ENCODE peak calls at places on chromosomes 7 and 10, in seven cellular contexts. Z, Q, J, M, S, W and P are unnamed samples.

GRCh38 chr10:113007343-113007771 is 57.3 kb downstream of the TCF7L2 start:
- DNase-seq in Z (no peak), Q (no peak), J (no peak), M (no peak), S (no peak), W (no peak), P (no peak)

GRCh38 chr10:123018531-123018930 is 9.7 kb downstream of the ACADSB start:
- DNase-seq in Z (no peak), Q (no peak), J (no peak), M (no peak), S (no peak), W (no peak), P (no peak)

GRCh38 chr7:157794764-157795101 is 457.9 kb downstream of the DNAJB6 start:
- DNase-seq in Z (no peak), Q (no peak), J (no peak), M (no peak), S (no peak), W (no peak), P (no peak)

GRCh38 chr7:76408121-76408560 is 1.4 kb downstream of the SSC4D start:
- DNase-seq in Z (no peak), Q (no peak), J (no peak), M (no peak), S (no peak), W (no peak), P (no peak)

GRCh38 chr7:98078197-98078870 is 28.3 kb upstream of the LMTK2 start:
- DNase-seq in Z (no peak), Q (peak; percentile 17), J (no peak), M (no peak), S (no peak), W (no peak), P (no peak)

GRCh38 chr10:87092861-87093460 is 1.7 kb downstream of the GLUD1 start:
- DNase-seq in Z (no peak), Q (no peak), J (no peak), M (no peak), S (no peak), W (no peak), P (peak; percentile 42)

GRCh38 chr7:79933144-79933543 is 201.5 kb upstream of the GNAI1 start:
- DNase-seq in Z (no peak), Q (no peak), J (no peak), M (no peak), S (no peak), W (no peak), P (peak; percentile 93)

GRCh38 chr10:97406064-97406463 is 4.9 kb upstream of the RRP12 start:
- DNase-seq in Z (no peak), Q (no peak), J (no peak), M (no peak), S (no peak), W (no peak), P (no peak)

GRCh38 chr10:100982916-100983830 is 4.1 kb downstream of the MRPL43 start:
- DNase-seq in Z (no peak), Q (no peak), J (no peak), M (no peak), S (peak; percentile 12), W (no peak), P (no peak)

GRCh38 chr10:25701651-25702050 is 232.4 kb upstream of the MYO3A start:
- DNase-seq in Z (peak; percentile 23), Q (no peak), J (no peak), M (no peak), S (no peak), W (no peak), P (no peak)

GRCh38 chr7:21642422-21642821 is 99.6 kb downstream of the DNAH11 start:
- DNase-seq in Z (no peak), Q (no peak), J (no peak), M (no peak), S (no peak), W (no peak), P (peak; percentile 14)

GRCh38 chr10:117631276-117632151 is 89.0 kb downstream of the EMX2 start:
- DNase-seq in Z (no peak), Q (no peak), J (peak; percentile 73), M (no peak), S (no peak), W (peak; percentile 75), P (no peak)

GRCh38 chr7:35596061-35596460 is 98.9 kb downstream of the HERPUD2 start:
- DNase-seq in Z (no peak), Q (no peak), J (no peak), M (no peak), S (no peak), W (no peak), P (peak; percentile 69)

GRCh38 chr10:34124522-34125035 is 690.5 kb downstream of the PARD3 start:
- DNase-seq in Z (no peak), Q (no peak), J (no peak), M (peak; percentile 44), S (peak; percentile 77), W (no peak), P (peak; percentile 68)

GRCh38 chr7:27611043-27611442 is 51.6 kb downstream of the HIBADH start:
- DNase-seq in Z (peak; percentile 71), Q (no peak), J (no peak), M (no peak), S (no peak), W (no peak), P (no peak)

DNA sequence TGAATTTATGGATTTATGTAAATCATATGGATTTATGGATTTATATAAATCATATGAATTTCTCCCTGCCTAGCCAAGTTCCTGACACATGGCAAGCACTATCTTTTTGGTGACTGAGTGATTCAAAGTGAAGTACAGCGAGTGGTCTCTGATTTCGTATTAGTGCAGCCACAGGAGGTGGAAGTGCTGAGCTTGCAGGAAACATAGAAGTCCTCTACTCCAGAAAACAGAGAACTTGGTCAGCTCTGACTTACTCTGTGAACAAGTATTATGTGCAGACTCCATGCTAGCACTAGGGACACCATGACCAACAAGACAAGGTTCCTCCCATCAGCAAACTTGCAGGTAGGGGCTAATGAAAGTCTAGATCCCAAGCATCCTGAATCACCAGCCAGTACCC is 28.5 kb downstream of the CYP3A5 start:
- DNase-seq in Z (no peak), Q (no peak), J (no peak), M (no peak), S (no peak), W (no peak), P (no peak)
- H3K4me1 ChIP-seq in Z (no peaks in the 10 kb centered on the region), Q (no peaks in the 10 kb centered on the region), J (no peaks in the 10 kb centered on the region), M (no peaks in the 10 kb centered on the region), S (no peaks in the 10 kb centered on the region), W (no peaks in the 10 kb centered on the region), P (no peaks in the 10 kb centered on the region)

GRCh38 chr7:101239191-101239950 is 1.8 kb upstream of the CLDN15 start:
- DNase-seq in Z (no peak), Q (no peak), J (no peak), M (no peak), S (peak; percentile 65), W (no peak), P (no peak)

GRCh38 chr7:101238226-101239182 is 902 bp upstream of the CLDN15 start:
- DNase-seq in Z (peak; percentile 67), Q (no peak), J (no peak), M (no peak), S (peak; percentile 18), W (no peak), P (no peak)

GRCh38 chr7:101241015-101241363 is 3.4 kb upstream of the CLDN15 start:
- DNase-seq in Z (no peak), Q (no peak), J (no peak), M (no peak), S (peak; percentile 20), W (no peak), P (no peak)

GRCh38 chr7:101240226-101241014 is 2.8 kb upstream of the CLDN15 start:
- DNase-seq in Z (no peak), Q (no peak), J (no peak), M (no peak), S (no peak), W (no peak), P (no peak)

DNA sequence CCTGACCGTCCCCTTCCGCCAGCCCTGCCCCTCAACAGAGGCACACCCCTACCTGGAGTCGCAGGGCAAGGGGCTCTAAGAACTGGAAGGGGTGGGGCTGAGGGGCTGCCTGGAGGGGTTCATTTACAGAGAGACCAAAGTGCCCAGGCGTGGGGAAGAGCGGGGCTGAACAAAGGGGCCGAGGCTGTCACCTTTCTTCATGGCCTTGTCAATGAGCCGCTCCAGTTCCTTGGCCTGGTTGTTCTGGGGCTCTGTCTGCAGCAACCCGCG is 2.3 kb upstream of the CLDN15 start:
- DNase-seq in Z (no peak), Q (no peak), J (no peak), M (no peak), S (no peak), W (no peak), P (no peak)
- H3K4me1 ChIP-seq in Z (peaks cover 15% of the 10 kb centered on the region), Q (peaks cover 20% of the 10 kb centered on the region), J (peaks cover 11% of the 10 kb centered on the region), M (peaks cover 10% of the 10 kb centered on the region), S (peaks cover 25% of the 10 kb centered on the region), W (peaks cover 79% of the 10 kb centered on the region), P (peaks cover 7% of the 10 kb centered on the region)

GRCh38 chr10:84755311-84755710 is 426.9 kb downstream of the CCSER2 start:
- DNase-seq in Z (no peak), Q (no peak), J (no peak), M (no peak), S (no peak), W (no peak), P (no peak)
- H3K4me1 ChIP-seq in Z (no peaks in the 10 kb centered on the region), Q (no peaks in the 10 kb centered on the region), J (no peaks in the 10 kb centered on the region), M (no peaks in the 10 kb centered on the region), S (no peaks in the 10 kb centered on the region), W (no peaks in the 10 kb centered on the region), P (no peaks in the 10 kb centered on the region)

GRCh38 chr10:6423004-6423403 is 157.1 kb downstream of the PRKCQ start:
- DNase-seq in Z (no peak), Q (no peak), J (no peak), M (no peak), S (no peak), W (no peak), P (no peak)

GRCh38 chr10:6423413-6424170 is 156.5 kb downstream of the PRKCQ start:
- DNase-seq in Z (no peak), Q (no peak), J (no peak), M (no peak), S (no peak), W (no peak), P (no peak)

GRCh38 chr10:6427357-6427959 is 152.6 kb downstream of the PRKCQ start:
- DNase-seq in Z (no peak), Q (no peak), J (no peak), M (no peak), S (no peak), W (no peak), P (no peak)

GRCh38 chr10:6430581-6430980 is 149.5 kb downstream of the PRKCQ start:
- DNase-seq in Z (no peak), Q (no peak), J (no peak), M (no peak), S (no peak), W (no peak), P (no peak)

GRCh38 chr10:6426317-6426716 is 153.8 kb downstream of the PRKCQ start:
- DNase-seq in Z (no peak), Q (no peak), J (no peak), M (no peak), S (no peak), W (no peak), P (no peak)
- H3K4me1 ChIP-seq in Z (no peaks in the 10 kb centered on the region), Q (no peaks in the 10 kb centered on the region), J (no peaks in the 10 kb centered on the region), M (no peaks in the 10 kb centered on the region), S (no peaks in the 10 kb centered on the region), W (no peaks in the 10 kb centered on the region), P (no peaks in the 10 kb centered on the region)